ENCODE peak calls at places on chromosomes 13 and 19, in five cellular contexts. M, I, J, C and B are unnamed samples.

GRCh38 chr19:54209058-54209747 is 8.5 kb downstream of the RPS9 start:
- DNase-seq in M (peak), I (no peak), J (no peak), C (peak), B (no peak)

GRCh38 chr13:75489502-75490263 is 7.7 kb upstream of the TBC1D4 start:
- DNase-seq in M (peak), I (peak), J (peak), C (peak), B (peak)

GRCh38 chr19:11673608-11674041 is 65.1 kb downstream of the ZNF823 start:
- DNase-seq in M (peak), I (peak), J (peak), C (peak), B (peak)

GRCh38 chr19:1873524-1874473 is 10.4 kb upstream of the KLF16 start:
- DNase-seq in M (no peak), I (no peak), J (no peak), C (no peak), B (no peak)

GRCh38 chr13:24627090-24627714 is 53.0 kb upstream of the ATP12A start:
- DNase-seq in M (no peak), I (peak), J (peak), C (no peak), B (no peak)

GRCh38 chr19:5929179-5929578 is 15.1 kb downstream of the CAPS start:
- DNase-seq in M (no peak), I (no peak), J (no peak), C (no peak), B (no peak)

GRCh38 chr19:33684550-33685303 is 63.0 kb downstream of the CHST8 start:
- DNase-seq in M (no peak), I (no peak), J (no peak), C (no peak), B (no peak)

GRCh38 chr13:41649659-41650058 is 192.3 kb downstream of the RGCC start:
- DNase-seq in M (no peak), I (peak), J (peak), C (peak), B (peak)

GRCh38 chr19:41321600-41322270 is 11.8 kb downstream of the CCDC97 start:
- DNase-seq in M (no peak), I (peak), J (peak), C (peak), B (peak)

GRCh38 chr19:18869231-18869575 is 26.8 kb downstream of the CERS1 start:
- DNase-seq in M (no peak), I (no peak), J (no peak), C (no peak), B (no peak)

GRCh38 chr19:43872547-43873336 is 45.6 kb downstream of the ZNF283 start:
- DNase-seq in M (no peak), I (peak), J (no peak), C (peak), B (no peak)

GRCh38 chr19:4352701-4353121 is 9.3 kb downstream of the MPND start:
- DNase-seq in M (no peak), I (peak), J (peak), C (peak), B (peak)

GRCh38 chr19:8481616-8482015 is 20.8 kb downstream of the PRAM1 start:
- DNase-seq in M (no peak), I (no peak), J (no peak), C (no peak), B (no peak)

GRCh38 chr19:19662866-19663291 is 597 bp downstream of the ATP13A1 start:
- DNase-seq in M (no peak), I (no peak), J (no peak), C (peak), B (no peak)

GRCh38 chr13:28867564-28867963 is 47.4 kb downstream of the MTUS2 start:
- DNase-seq in M (no peak), I (no peak), J (no peak), C (no peak), B (no peak)

GRCh38 chr19:16088985-16089846 is 12.9 kb downstream of the TPM4 start:
- DNase-seq in M (no peak), I (no peak), J (no peak), C (no peak), B (no peak)

GRCh38 chr13:27919934-27920676 is at the start of gene PDX1:
- DNase-seq in M (no peak), I (peak), J (peak), C (no peak), B (no peak)